ENCODE peak calls at places on chromosomes 11 and 22, in four cellular contexts. M is colonic mucosa, I is body of pancreas, W is brain microvascular endothelial cell. O is an unnamed sample.

GRCh38 chr11:128862421-128862820 is 4.7 kb downstream of the KCNJ1 start:
- DNase-seq in I (no peak), M (no peak), W (no peak), O (no peak)

GRCh38 chr11:131802416-131802815 is 432.0 kb downstream of the NTM start:
- DNase-seq in M (no peak), I (no peak), W (no peak), O (no peak)

GRCh38 chr11:126716456-126717083 is 284.0 kb downstream of the KIRREL3 start:
- DNase-seq in I (peak; percentile 59), W (peak; percentile 36), M (peak; percentile 51), O (peak; percentile 68)

GRCh38 chr11:70547821-70548670 is 149.7 kb downstream of the CTTN start:
- DNase-seq in M (peak; percentile 51), W (no peak), I (no peak), O (peak; percentile 71)

GRCh38 chr22:42937164-42937854 is 77.6 kb downstream of the PACSIN2 start:
- DNase-seq in M (peak; percentile 76), I (peak; percentile 77), W (peak; percentile 86), O (no peak)

GRCh38 chr22:28799125-28799833 is 1.1 kb downstream of the XBP1 start:
- DNase-seq in W (peak; percentile 87), M (peak; percentile 62), I (peak; percentile 73), O (peak; percentile 40)

GRCh38 chr11:68816251-68816776 is 25.4 kb downstream of the CPT1A start:
- DNase-seq in I (no peak), M (no peak), W (no peak), O (no peak)

GRCh38 chr11:119479685-119480275 is 56.8 kb upstream of the THY1 start:
- DNase-seq in M (no peak), W (peak; percentile 44), I (no peak), O (no peak)

GRCh38 chr11:17801166-17801565 is 66.6 kb downstream of the KCNC1 start:
- DNase-seq in M (no peak), I (no peak), W (no peak), O (no peak)

GRCh38 chr22:23527971-23528740 is 51.9 kb downstream of the IGLL1 start:
- DNase-seq in M (no peak), W (no peak), I (no peak), O (no peak)

GRCh38 chr22:39219071-39220050 is 25.4 kb downstream of the PDGFB start:
- DNase-seq in I (no peak), M (no peak), W (no peak), O (no peak)

GRCh38 chr11:120134106-120134930 is 3.6 kb downstream of the TRIM29 start:
- DNase-seq in M (peak; percentile 14), W (no peak), I (no peak), O (peak; percentile 1)

GRCh38 chr11:8813658-8814057 is 97.3 kb upstream of the AKIP1 start:
- DNase-seq in W (peak; percentile 75), M (peak; percentile 83), I (peak; percentile 72), O (peak; percentile 64)

GRCh38 chr11:46977038-46977818 is 40.7 kb downstream of the CSTPP1 start:
- DNase-seq in W (no peak), M (no peak), I (no peak), O (no peak)

GRCh38 chr11:103676413-103676812 is 360.0 kb upstream of the DDI1 start:
- DNase-seq in M (no peak), I (no peak), W (no peak), O (no peak)

GRCh38 chr11:100980156-100980555 is 149.5 kb downstream of the PGR start:
- DNase-seq in W (no peak), M (no peak), I (no peak), O (no peak)

GRCh38 chr11:22666700-22667439 is 459 bp downstream of the GAS2 start:
- DNase-seq in W (peak; percentile 20), I (peak; percentile 79), M (peak; percentile 21), O (peak; percentile 64)

GRCh38 chr22:46737105-46737975 is 712 bp downstream of the CERK start:
- DNase-seq in M (no peak), I (peak; percentile 46), W (no peak), O (peak; percentile 54)

GRCh38 chr11:75815345-75815983 is 454 bp downstream of the UVRAG start:
- DNase-seq in M (peak; percentile 37), I (peak; percentile 54), W (peak; percentile 25), O (peak; percentile 48)

GRCh38 chr22:42872821-42873220 is 15.7 kb upstream of the ARFGAP3 start:
- DNase-seq in I (no peak), M (no peak), W (no peak), O (no peak)

GRCh38 chr11:77038029-77038824 is 4.0 kb downstream of the B3GNT6 start:
- DNase-seq in W (no peak), M (no peak), I (no peak), O (no peak)

GRCh38 chr11:120215634-120216033 is 4.8 kb downstream of the OAF start:
- DNase-seq in M (no peak), I (no peak), W (peak; percentile 37), O (no peak)

GRCh38 chr11:70894566-70894965 is 357.8 kb downstream of the SHANK2 start:
- DNase-seq in W (no peak), I (no peak), M (no peak), O (no peak)

GRCh38 chr22:40463017-40463631 is 92.7 kb downstream of the SGSM3 start:
- DNase-seq in M (peak; percentile 28), I (peak; percentile 22), W (no peak), O (no peak)

GRCh38 chr11:114060402-114061052 is 1.0 kb downstream of the ZBTB16 start:
- DNase-seq in I (no peak), M (peak; percentile 51), W (no peak), O (no peak)

GRCh38 chr11:60776167-60776566 is 9.0 kb upstream of the MS4A10 start:
- DNase-seq in M (no peak), W (no peak), I (no peak), O (no peak)

GRCh38 chr11:132035228-132035627 is 664.8 kb downstream of the NTM start:
- DNase-seq in W (no peak), M (no peak), I (no peak), O (no peak)

GRCh38 chr22:30253205-30253852 is 6.8 kb upstream of the LIF start:
- DNase-seq in M (peak; percentile 76), W (peak; percentile 87), I (peak; percentile 70), O (peak; percentile 95)

GRCh38 chr22:49795521-49795920 is 32.2 kb downstream of the BRD1 start:
- DNase-seq in M (no peak), I (no peak), W (no peak), O (no peak)

GRCh38 chr11:91981995-91982394 is 242.6 kb upstream of the FAT3 start:
- DNase-seq in I (peak; percentile 67), M (peak; percentile 30), W (peak; percentile 87), O (no peak)

GRCh38 chr22:18152519-18152918 is 2.5 kb downstream of the USP18 start:
- DNase-seq in I (no peak), W (no peak), M (no peak), O (no peak)

GRCh38 chr11:35146074-35146521 is 7.1 kb downstream of the CD44 start:
- DNase-seq in M (no peak), I (no peak), W (no peak), O (no peak)

GRCh38 chr11:11420512-11420911 is 67.5 kb upstream of the CSNK2A3 start:
- DNase-seq in W (no peak), I (no peak), M (no peak), O (no peak)

GRCh38 chr11:95289378-95289777 is 58.4 kb upstream of the SESN3 start:
- DNase-seq in M (no peak), W (no peak), I (no peak), O (no peak)

DNA sequence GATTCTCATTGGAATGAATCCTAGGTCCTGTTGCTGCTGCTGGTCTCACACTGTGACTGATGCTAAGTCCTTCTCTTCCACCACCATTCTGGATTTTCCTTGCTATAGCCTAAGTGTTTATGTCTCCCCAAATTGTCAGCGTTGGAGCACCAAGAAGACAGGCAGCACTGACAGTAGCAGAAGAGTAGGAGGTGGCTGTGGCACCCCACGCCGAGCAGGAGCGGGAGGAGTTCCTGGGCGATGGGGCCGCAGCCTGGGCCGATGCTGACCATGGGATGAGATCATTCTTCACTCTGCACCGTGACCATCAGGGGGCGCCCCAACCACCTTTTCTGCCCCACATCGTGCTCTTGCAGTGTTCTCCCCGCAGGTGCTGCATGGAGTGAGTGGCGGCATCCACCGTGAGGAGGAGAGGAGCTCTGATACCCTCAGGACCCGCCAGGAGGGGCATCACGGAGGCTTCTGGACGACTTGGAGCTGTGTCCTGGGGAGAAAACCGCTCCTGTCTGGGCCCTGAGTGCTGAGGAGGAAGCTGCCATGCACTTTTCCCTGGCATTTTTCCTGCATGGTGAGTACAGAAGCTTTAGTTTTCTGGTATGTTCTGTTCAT is 57.0 kb downstream of the LRRC74B start:
- DNase-seq in M (peak; percentile 82), W (peak; percentile 45), I (peak; percentile 72), O (peak; percentile 87)
- TF ChIP-seq CTCF in M (peak; percentile 84), W (peak; percentile 88), I (peak; percentile 85), O (peak; percentile 81)

DNA sequence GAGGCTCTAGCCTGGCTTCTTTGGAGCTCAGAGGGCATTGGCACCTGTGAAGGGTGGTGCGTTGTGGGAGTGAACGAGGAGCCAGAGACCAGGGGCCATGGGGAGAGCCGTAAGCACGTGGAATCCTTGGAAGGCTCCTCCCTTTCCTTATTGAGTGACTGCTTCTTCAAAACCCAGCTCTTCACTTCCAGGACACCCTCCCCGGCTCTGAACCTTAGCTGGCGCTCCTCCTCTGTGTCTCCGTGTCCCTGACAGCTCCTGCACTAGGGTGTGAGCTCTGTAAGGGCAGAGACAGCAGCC is 26.3 kb downstream of the POLR3H start:
- DNase-seq in M (no peak), I (no peak), W (no peak), O (no peak)
- TF ChIP-seq CTCF in M (no peak), I (no peak), W (no peak), O (no peak)

GRCh38 chr22:38097557-38098409 is 12.7 kb downstream of the BAIAP2L2 start:
- DNase-seq in I (no peak), M (no peak), W (no peak), O (peak; percentile 12)
- TF ChIP-seq CTCF in I (no peak), M (no peak), W (peak; percentile 71), O (no peak)

GRCh38 chr22:20510811-20511577 is 3.6 kb downstream of the MED15 start:
- DNase-seq in I (no peak), M (no peak), W (no peak), O (no peak)

GRCh38 chr22:20506543-20507252 is 712 bp upstream of the MED15 start:
- DNase-seq in W (no peak), I (no peak), M (no peak), O (no peak)

GRCh38 chr22:20509344-20510047 is 2.1 kb downstream of the MED15 start:
- DNase-seq in W (peak; percentile 93), I (peak; percentile 83), M (peak; percentile 81), O (no peak)

GRCh38 chr22:20508815-20509271 is 1.4 kb downstream of the MED15 start:
- DNase-seq in I (no peak), M (no peak), W (no peak), O (no peak)

DNA sequence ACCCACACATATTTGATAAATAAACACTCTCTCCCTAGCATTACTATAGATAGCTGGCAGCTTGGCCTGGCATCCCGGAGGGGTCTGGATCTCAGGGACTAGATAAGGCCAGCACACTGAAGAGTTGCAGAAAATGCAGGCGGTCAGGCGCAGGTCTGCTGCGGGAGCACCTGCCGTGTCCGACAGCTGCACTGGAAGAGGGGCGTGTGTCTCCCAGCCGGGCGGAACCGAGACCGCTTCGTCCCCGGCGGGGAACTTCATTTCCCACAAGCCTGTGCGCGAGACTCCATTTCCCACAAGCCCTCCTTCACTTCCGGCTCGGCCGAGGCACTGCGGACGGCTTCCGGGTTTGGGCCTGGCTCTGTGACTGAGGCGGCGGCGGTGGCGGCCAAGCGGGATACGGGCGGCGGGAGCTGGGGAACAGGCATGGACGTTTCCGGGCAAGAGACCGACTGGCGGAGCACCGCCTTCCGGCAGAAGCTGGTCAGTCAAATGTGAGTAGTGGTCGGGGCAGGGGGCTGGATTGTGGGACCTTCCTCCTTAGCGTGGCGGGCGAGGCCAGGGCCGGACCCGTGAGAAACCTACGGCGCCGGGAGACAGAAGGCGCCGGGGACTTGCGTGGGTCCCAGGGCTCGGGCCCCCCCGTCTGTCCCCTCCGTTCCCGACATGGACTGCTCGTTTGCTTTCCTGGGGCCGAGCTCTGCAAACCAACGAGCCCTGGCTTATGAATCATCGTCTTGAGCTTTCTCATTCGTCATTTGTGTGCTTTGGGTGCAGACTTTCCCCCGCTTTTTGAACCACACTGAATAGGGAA is at the start of gene MED15:
- DNase-seq in M (peak; percentile 91), W (peak; percentile 83), I (peak; percentile 91), O (peak; percentile 95)
- TF ChIP-seq CTCF in M (no peak), W (peak; percentile 1), I (peak; percentile 3), O (no peak)